ENCODE peak calls at places on chromosomes 13 and 19, in five cellular contexts. One of them, this sample, is unnamed.

GRCh38 chr13:38875186-38875875 is 115.3 kb downstream of the STOML3 start:
- DNase-seq in small intestine: no peak
- DNase-seq in GM04503: no peak
- DNase-seq in stimulated activated CD8-positive, alpha-beta memory T cell treated with anti-CD3 and anti-CD28 coated beads, Interleukin-4, amount 100 ng/mL, for 1 hour: no peak
- DNase-seq in lung microvascular endothelial cell: no peak
- DNase-seq in this sample: no peak

GRCh38 chr13:32783067-32783466 is 196.8 kb downstream of the PDS5B start:
- DNase-seq in small intestine: no peak
- DNase-seq in GM04503: peak; percentile 3
- DNase-seq in stimulated activated CD8-positive, alpha-beta memory T cell treated with anti-CD3 and anti-CD28 coated beads, Interleukin-4, amount 100 ng/mL, for 1 hour: no peak
- DNase-seq in lung microvascular endothelial cell: peak; percentile 25
- DNase-seq in this sample: no peak

GRCh38 chr13:40190656-40191100 is 475.8 kb downstream of the FOXO1 start:
- DNase-seq in small intestine: peak; percentile 78
- DNase-seq in GM04503: no peak
- DNase-seq in stimulated activated CD8-positive, alpha-beta memory T cell treated with anti-CD3 and anti-CD28 coated beads, Interleukin-4, amount 100 ng/mL, for 1 hour: peak; percentile 31
- DNase-seq in lung microvascular endothelial cell: peak; percentile 90
- DNase-seq in this sample: peak; percentile 40

GRCh38 chr13:101018720-101019119 is 344.1 kb upstream of the TMTC4 start:
- DNase-seq in small intestine: no peak
- DNase-seq in GM04503: peak; percentile 40
- DNase-seq in stimulated activated CD8-positive, alpha-beta memory T cell treated with anti-CD3 and anti-CD28 coated beads, Interleukin-4, amount 100 ng/mL, for 1 hour: no peak
- DNase-seq in lung microvascular endothelial cell: peak; percentile 9
- DNase-seq in this sample: no peak

GRCh38 chr19:18414504-18415176 is 4.6 kb upstream of the SSBP4 start:
- DNase-seq in small intestine: peak; percentile 53
- DNase-seq in GM04503: no peak
- DNase-seq in stimulated activated CD8-positive, alpha-beta memory T cell treated with anti-CD3 and anti-CD28 coated beads, Interleukin-4, amount 100 ng/mL, for 1 hour: no peak
- DNase-seq in lung microvascular endothelial cell: no peak
- DNase-seq in this sample: peak; percentile 47

GRCh38 chr13:37868691-37869505 is 674 bp downstream of the TRPC4 start:
- DNase-seq in small intestine: peak; percentile 4
- DNase-seq in GM04503: peak; percentile 34
- DNase-seq in stimulated activated CD8-positive, alpha-beta memory T cell treated with anti-CD3 and anti-CD28 coated beads, Interleukin-4, amount 100 ng/mL, for 1 hour: no peak
- DNase-seq in lung microvascular endothelial cell: no peak
- DNase-seq in this sample: no peak

GRCh38 chr19:53634768-53635167 is 3.0 kb downstream of the DPRX start:
- DNase-seq in small intestine: no peak
- DNase-seq in GM04503: no peak
- DNase-seq in stimulated activated CD8-positive, alpha-beta memory T cell treated with anti-CD3 and anti-CD28 coated beads, Interleukin-4, amount 100 ng/mL, for 1 hour: no peak
- DNase-seq in lung microvascular endothelial cell: no peak
- DNase-seq in this sample: no peak

GRCh38 chr13:78323848-78324247 is 279.5 kb downstream of the POU4F1 start:
- DNase-seq in small intestine: peak; percentile 6
- DNase-seq in GM04503: no peak
- DNase-seq in stimulated activated CD8-positive, alpha-beta memory T cell treated with anti-CD3 and anti-CD28 coated beads, Interleukin-4, amount 100 ng/mL, for 1 hour: no peak
- DNase-seq in lung microvascular endothelial cell: peak; percentile 18
- DNase-seq in this sample: no peak

GRCh38 chr19:38006361-38007045 is 99.5 kb downstream of the SIPA1L3 start:
- DNase-seq in small intestine: peak; percentile 16
- DNase-seq in GM04503: no peak
- DNase-seq in stimulated activated CD8-positive, alpha-beta memory T cell treated with anti-CD3 and anti-CD28 coated beads, Interleukin-4, amount 100 ng/mL, for 1 hour: no peak
- DNase-seq in lung microvascular endothelial cell: no peak
- DNase-seq in this sample: no peak

GRCh38 chr19:35509018-35509652 is 4.3 kb downstream of the DMKN start:
- DNase-seq in small intestine: peak; percentile 37
- DNase-seq in GM04503: no peak
- DNase-seq in stimulated activated CD8-positive, alpha-beta memory T cell treated with anti-CD3 and anti-CD28 coated beads, Interleukin-4, amount 100 ng/mL, for 1 hour: peak; percentile 8
- DNase-seq in lung microvascular endothelial cell: no peak
- DNase-seq in this sample: peak; percentile 61

GRCh38 chr13:79722885-79723445 is 242.0 kb downstream of the NDFIP2 start:
- DNase-seq in small intestine: peak; percentile 4
- DNase-seq in GM04503: no peak
- DNase-seq in stimulated activated CD8-positive, alpha-beta memory T cell treated with anti-CD3 and anti-CD28 coated beads, Interleukin-4, amount 100 ng/mL, for 1 hour: no peak
- DNase-seq in lung microvascular endothelial cell: no peak
- DNase-seq in this sample: no peak

GRCh38 chr19:1045247-1045603 is 5.3 kb downstream of the ABCA7 start:
- DNase-seq in small intestine: peak; percentile 59
- DNase-seq in GM04503: no peak
- DNase-seq in stimulated activated CD8-positive, alpha-beta memory T cell treated with anti-CD3 and anti-CD28 coated beads, Interleukin-4, amount 100 ng/mL, for 1 hour: no peak
- DNase-seq in lung microvascular endothelial cell: peak; percentile 57
- DNase-seq in this sample: peak; percentile 77

GRCh38 chr13:49132479-49133002 is 87.6 kb upstream of the MLNR start:
- DNase-seq in small intestine: peak; percentile 53
- DNase-seq in GM04503: no peak
- DNase-seq in stimulated activated CD8-positive, alpha-beta memory T cell treated with anti-CD3 and anti-CD28 coated beads, Interleukin-4, amount 100 ng/mL, for 1 hour: no peak
- DNase-seq in lung microvascular endothelial cell: no peak
- DNase-seq in this sample: no peak

GRCh38 chr19:44585371-44586141 is 27.8 kb upstream of the IGSF23 start:
- DNase-seq in small intestine: peak; percentile 42
- DNase-seq in GM04503: no peak
- DNase-seq in stimulated activated CD8-positive, alpha-beta memory T cell treated with anti-CD3 and anti-CD28 coated beads, Interleukin-4, amount 100 ng/mL, for 1 hour: no peak
- DNase-seq in lung microvascular endothelial cell: peak; percentile 51
- DNase-seq in this sample: peak; percentile 56

GRCh38 chr19:3879656-3880055 is 829 bp upstream of the ATCAY start:
- DNase-seq in small intestine: no peak
- DNase-seq in GM04503: no peak
- DNase-seq in stimulated activated CD8-positive, alpha-beta memory T cell treated with anti-CD3 and anti-CD28 coated beads, Interleukin-4, amount 100 ng/mL, for 1 hour: no peak
- DNase-seq in lung microvascular endothelial cell: no peak
- DNase-seq in this sample: no peak

GRCh38 chr13:46716821-46717220 is 80.1 kb downstream of the ESD start:
- DNase-seq in small intestine: no peak
- DNase-seq in GM04503: no peak
- DNase-seq in stimulated activated CD8-positive, alpha-beta memory T cell treated with anti-CD3 and anti-CD28 coated beads, Interleukin-4, amount 100 ng/mL, for 1 hour: no peak
- DNase-seq in lung microvascular endothelial cell: peak; percentile 35
- DNase-seq in this sample: no peak

GRCh38 chr19:56091751-56092546 is 29.1 kb downstream of the ZNF787 start:
- DNase-seq in small intestine: no peak
- DNase-seq in GM04503: no peak
- DNase-seq in stimulated activated CD8-positive, alpha-beta memory T cell treated with anti-CD3 and anti-CD28 coated beads, Interleukin-4, amount 100 ng/mL, for 1 hour: no peak
- DNase-seq in lung microvascular endothelial cell: no peak
- DNase-seq in this sample: peak; percentile 63

This sample was measured in HT-29.